ENCODE peak calls at places on chromosomes 6 and 20, in six cellular contexts. N is tibial artery, R is AG04449, I is SK-N-SH, U is choroid plexus epithelial cell, V is epithelial cell of esophagus. P is an unnamed sample.

GRCh38 chr6:136788069-136788902 is 4.0 kb downstream of the MAP3K5 start:
- DNase-seq in R (no peak), N (no peak), V (peak), I (no peak), U (peak), P (no peak)

GRCh38 chr20:33033381-33033780 is 1.9 kb downstream of the BPIFB6 start:
- DNase-seq in R (no peak), U (no peak), V (no peak), I (no peak), N (no peak), P (no peak)

GRCh38 chr6:158328952-158329351 is 16.7 kb downstream of the TULP4 start:
- DNase-seq in R (no peak), N (no peak), I (no peak), U (no peak), V (no peak), P (no peak)

GRCh38 chr20:59785118-59785959 is 148.1 kb downstream of the SYCP2 start:
- DNase-seq in I (no peak), N (no peak), U (no peak), R (no peak), V (no peak), P (no peak)

GRCh38 chr6:36724514-36725385 is 27.1 kb downstream of the RAB44 start:
- DNase-seq in V (peak), U (peak), N (peak), I (peak), R (no peak), P (peak)

GRCh38 chr6:43833223-43833995 is 63.4 kb downstream of the VEGFA start:
- DNase-seq in U (no peak), I (peak), R (no peak), V (no peak), N (no peak), P (no peak)

GRCh38 chr6:44925100-44925739 is 402.9 kb upstream of the RUNX2 start:
- DNase-seq in U (peak), R (no peak), V (peak), I (peak), N (no peak), P (no peak)

GRCh38 chr20:62826646-62827322 is 9.9 kb downstream of the COL9A3 start:
- DNase-seq in I (no peak), R (no peak), V (no peak), N (no peak), U (no peak), P (no peak)

GRCh38 chr6:57024321-57024720 is 22.2 kb upstream of the KIAA1586 start:
- DNase-seq in V (no peak), U (no peak), I (no peak), N (no peak), R (no peak), P (no peak)

GRCh38 chr20:25045343-25045712 is 12.6 kb downstream of the ACSS1 start:
- DNase-seq in I (no peak), N (no peak), R (no peak), V (no peak), U (no peak), P (no peak)

GRCh38 chr6:115404451-115404850 is 656.2 kb downstream of the FRK start:
- DNase-seq in V (no peak), U (no peak), I (no peak), R (no peak), N (no peak), P (no peak)

GRCh38 chr20:49627329-49627761 is 59.4 kb upstream of the PTGIS start:
- DNase-seq in I (no peak), N (no peak), R (no peak), U (no peak), V (peak), P (no peak)

GRCh38 chr20:21513181-21513663 is 642 bp downstream of the NKX2-2 start:
- DNase-seq in U (no peak), N (no peak), R (no peak), I (peak), V (no peak), P (peak)

GRCh38 chr20:61517419-61517818 is 265.4 kb downstream of the CDH4 start:
- DNase-seq in U (no peak), I (no peak), R (no peak), N (no peak), V (no peak), P (no peak)

DNA sequence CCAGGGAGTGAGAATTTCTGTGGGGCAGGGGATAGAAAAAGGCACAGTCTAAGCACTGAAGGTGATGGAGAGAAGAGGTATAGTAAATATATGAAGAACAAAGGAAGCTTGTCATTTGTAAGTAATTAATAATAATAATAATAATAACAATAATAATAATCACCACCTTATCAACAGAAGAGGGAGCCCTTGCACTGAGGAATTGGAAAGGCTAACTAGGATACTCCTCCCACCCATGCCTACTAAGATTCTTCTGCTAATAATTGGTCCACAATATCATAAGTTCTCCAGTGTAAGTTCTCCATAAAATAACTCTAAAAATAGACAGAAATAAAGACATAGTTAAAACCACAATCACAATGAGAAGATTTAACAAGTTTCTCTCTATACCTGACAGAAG is 912 bp upstream of the OR12D3 start:
- DNase-seq in V (peak), I (no peak), U (peak), R (no peak), N (no peak), P (no peak)
- TF ChIP-seq CTCF in V (peak), I (peak), U (peak), R (no peak), N (no peak), P (no peak)

DNA sequence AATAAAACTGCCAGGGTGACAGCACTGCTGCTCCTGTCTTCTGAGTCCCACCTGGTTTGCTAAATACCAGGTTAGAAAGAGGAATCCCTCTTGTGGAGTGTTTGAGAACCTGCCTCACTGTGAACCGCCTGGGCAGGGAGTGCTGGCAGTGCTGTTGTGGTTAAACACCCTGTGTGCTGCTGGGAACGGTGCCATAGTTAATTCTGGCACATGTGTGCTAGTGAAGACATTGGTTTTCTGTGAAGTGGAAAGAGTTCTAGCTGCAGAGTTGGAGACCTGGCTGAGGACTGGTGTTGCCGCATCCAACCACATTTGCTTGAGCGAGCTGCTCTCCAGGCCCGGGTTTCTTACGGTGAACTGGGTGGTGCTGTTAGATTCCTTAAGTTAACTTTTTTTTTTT is 72.7 kb downstream of the IGF2R start:
- DNase-seq in V (peak), N (no peak), R (peak), I (no peak), U (peak), P (no peak)
- TF ChIP-seq CTCF in V (peak), N (no peak), R (peak), I (peak), U (peak), P (no peak)

GRCh38 chr6:142386657-142387056 is 84.8 kb downstream of the ADGRG6 start:
- DNase-seq in N (no peak), I (no peak), U (no peak), V (no peak), R (no peak), P (no peak)

GRCh38 chr6:142385352-142385751 is 83.5 kb downstream of the ADGRG6 start:
- DNase-seq in U (no peak), N (no peak), V (peak), I (no peak), R (no peak), P (no peak)

GRCh38 chr6:142384455-142385332 is 82.9 kb downstream of the ADGRG6 start:
- DNase-seq in V (no peak), U (peak), N (no peak), R (no peak), I (no peak), P (no peak)

DNA sequence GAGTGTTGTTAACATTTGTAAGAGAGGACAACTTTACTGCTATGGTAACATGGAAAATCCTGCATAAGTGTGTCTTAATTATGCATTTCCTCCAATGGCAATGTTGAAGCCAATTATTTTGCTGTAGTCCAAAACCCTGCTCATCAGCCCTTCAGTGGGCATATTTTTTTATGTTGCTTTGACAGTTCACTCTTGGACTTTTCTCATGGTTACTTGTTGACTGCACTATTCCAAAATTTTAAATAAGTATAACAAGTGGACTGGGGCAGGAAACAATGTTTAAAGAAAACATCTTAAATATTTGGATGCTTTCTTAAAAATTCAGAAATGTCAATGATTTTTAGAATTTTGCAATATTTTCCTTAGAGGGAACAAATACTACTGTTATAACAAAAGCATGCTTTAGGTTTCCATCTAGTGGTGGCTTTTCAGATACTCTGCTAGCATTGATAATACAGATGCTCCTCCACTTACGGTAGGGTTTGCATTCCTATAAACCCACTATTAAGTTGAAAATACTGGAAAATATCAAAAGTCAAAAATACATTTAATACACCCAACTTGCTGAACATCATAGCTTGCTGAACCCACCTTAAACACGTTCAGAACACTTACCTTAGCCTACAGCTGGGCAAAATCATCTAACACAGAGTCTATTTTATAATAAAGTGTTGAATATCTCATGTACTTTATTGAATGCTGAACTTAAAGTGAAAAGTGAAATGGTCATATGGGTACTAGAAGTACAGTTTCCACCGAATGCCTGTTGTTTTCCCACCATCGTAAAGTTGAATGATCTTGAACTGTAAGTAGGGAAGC is 86.4 kb downstream of the ADGRG6 start:
- DNase-seq in V (peak), N (no peak), R (no peak), I (peak), U (peak), P (no peak)
- TF ChIP-seq CTCF in V (peak), N (peak), R (peak), I (peak), U (peak), P (peak)

DNA sequence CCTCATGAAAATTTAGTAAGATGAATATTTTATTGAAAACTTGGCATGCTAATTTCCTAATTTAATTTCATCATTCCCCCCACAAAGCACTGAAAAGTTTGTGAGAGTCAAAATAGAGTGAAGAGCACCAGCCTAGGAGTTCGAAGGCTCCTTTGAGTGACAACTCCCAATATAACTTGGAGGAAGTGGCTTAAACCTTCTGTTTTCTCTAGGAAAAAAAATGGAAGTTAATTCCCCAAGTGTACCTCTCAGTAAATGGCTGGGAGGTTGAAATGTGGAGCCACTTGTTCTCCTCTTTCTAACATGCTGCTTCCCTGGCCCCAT is 107.3 kb downstream of the MAP3K7 start:
- DNase-seq in V (no peak), U (no peak), R (no peak), I (no peak), N (no peak), P (no peak)
- TF ChIP-seq CTCF in V (no peak), U (no peak), R (no peak), I (no peak), N (no peak), P (no peak)

DNA sequence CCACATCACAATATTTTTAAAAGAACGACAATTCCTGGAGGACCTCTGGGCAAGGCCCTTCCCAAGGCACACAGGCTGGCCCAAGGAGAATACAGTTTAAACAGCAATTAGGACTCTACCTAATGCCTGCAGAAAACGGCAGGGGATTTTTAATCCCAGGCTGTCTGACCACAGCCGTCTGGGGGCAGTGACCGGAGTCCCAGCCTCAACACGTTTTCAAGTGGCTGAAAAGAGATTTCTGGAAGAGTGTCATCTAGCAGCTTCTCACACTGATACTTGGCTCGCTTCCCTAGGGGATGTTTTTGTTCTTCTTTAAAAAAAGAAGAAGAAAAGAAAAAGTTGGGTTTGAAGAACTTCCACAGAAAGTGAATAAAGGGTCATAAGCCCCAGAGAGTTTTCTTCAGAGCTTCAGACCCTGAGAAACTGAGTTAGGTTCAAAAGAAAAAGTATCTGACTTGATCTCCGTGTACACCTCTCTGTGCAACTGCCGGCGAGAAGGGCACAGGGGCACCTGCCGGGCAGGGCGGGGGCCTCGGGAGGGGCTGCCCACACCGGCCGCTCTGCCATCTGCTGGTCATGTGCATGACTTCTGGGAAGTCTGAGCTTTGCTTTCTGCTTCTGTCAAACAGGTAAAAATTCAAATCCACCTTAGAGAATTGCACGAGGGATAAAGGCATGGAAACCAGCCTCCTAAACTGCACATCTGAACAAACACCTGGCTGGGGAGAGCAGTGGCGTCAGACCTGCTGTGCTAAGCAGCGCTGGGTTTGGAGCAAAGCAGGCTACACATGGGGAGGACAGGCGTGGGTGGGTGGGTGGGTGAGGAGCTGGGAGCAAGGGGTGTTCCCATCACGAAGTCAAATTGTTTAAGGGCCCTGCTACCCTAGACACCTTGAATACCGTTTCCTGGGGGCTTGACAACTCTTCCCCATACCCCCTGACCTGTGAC is 33.0 kb downstream of the RRBP1 start:
- DNase-seq in I (peak), R (no peak), U (peak), N (peak), V (peak), P (no peak)
- TF ChIP-seq CTCF in I (peak), R (no peak), U (peak), N (peak), V (peak), P (no peak)

GRCh38 chr6:64281167-64281566 is 645.6 kb downstream of the PHF3 start:
- DNase-seq in U (no peak), I (no peak), V (no peak), R (no peak), N (no peak), P (no peak)

GRCh38 chr6:64280569-64280968 is 645.0 kb downstream of the PHF3 start:
- DNase-seq in N (no peak), U (peak), V (peak), I (peak), R (no peak), P (peak)
- TF ChIP-seq CTCF in N (peak), U (peak), V (peak), I (peak), R (no peak), P (peak)

GRCh38 chr6:31935829-31936228 is 8.3 kb downstream of the C2 start:
- DNase-seq in R (no peak), N (no peak), U (no peak), V (no peak), I (no peak), P (no peak)

GRCh38 chr6:31928672-31928939 is 1.1 kb downstream of the C2 start:
- DNase-seq in U (no peak), N (no peak), I (no peak), R (no peak), V (no peak), P (no peak)

GRCh38 chr6:31930962-31931361 is 3.4 kb downstream of the C2 start:
- DNase-seq in R (no peak), I (no peak), V (no peak), N (no peak), U (no peak), P (no peak)

GRCh38 chr6:31927868-31928671 is 553 bp downstream of the C2 start:
- DNase-seq in V (no peak), N (no peak), I (no peak), R (no peak), U (no peak), P (no peak)

GRCh38 chr6:31933537-31933936 is 6.0 kb downstream of the C2 start:
- DNase-seq in R (no peak), I (no peak), N (no peak), V (no peak), U (no peak), P (no peak)
- TF ChIP-seq CTCF in R (no peak), I (no peak), N (no peak), V (no peak), U (no peak), P (no peak)

GRCh38 chr6:52503344-52503747 is 73.5 kb downstream of the TRAM2 start:
- DNase-seq in N (no peak), V (peak), I (peak), R (no peak), U (no peak), P (peak)
- TF ChIP-seq CTCF in N (peak), V (peak), I (peak), R (no peak), U (peak), P (peak)

GRCh38 chr6:150905769-150906168 is 40.3 kb downstream of the MTHFD1L start:
- DNase-seq in U (no peak), R (no peak), I (no peak), N (no peak), V (no peak), P (no peak)
- TF ChIP-seq CTCF in U (peak), R (no peak), I (peak), N (no peak), V (peak), P (peak)

GRCh38 chr6:130560231-130560630 is 194.4 kb downstream of the TMEM200A start:
- DNase-seq in V (no peak), R (no peak), N (no peak), I (no peak), U (peak), P (no peak)

DNA sequence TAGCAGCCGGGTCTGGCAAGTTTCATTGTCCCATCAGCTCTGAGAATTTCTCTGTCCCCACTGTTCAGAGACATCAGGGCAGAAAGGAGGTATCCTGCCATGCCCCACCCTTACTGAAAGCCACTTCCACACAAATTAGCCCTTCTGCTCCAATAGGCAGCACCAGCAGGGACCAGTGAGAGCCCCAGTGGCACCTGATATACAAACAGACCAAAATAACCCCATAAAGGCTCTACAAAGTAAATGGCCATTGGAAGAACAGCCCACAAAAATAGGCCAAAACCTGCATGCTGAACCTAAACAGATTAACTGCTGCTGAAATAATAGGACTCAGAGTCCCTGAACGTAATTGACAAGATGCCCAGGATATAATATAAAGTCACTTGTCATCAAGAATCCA is 199.9 kb downstream of the TMEM200A start:
- DNase-seq in R (no peak), N (no peak), V (no peak), U (no peak), I (no peak), P (no peak)
- TF ChIP-seq CTCF in R (no peak), N (no peak), V (no peak), U (no peak), I (no peak), P (no peak)